ENCODE peak calls at places on chromosomes 16 and 17, in nine cellular contexts. One of them, this sample, is unnamed.

GRCh38 chr17:76697702-76698465 is 12.9 kb downstream of the MXRA7 start:
- DNase-seq in fibroblast of the aortic adventitia: peak
- DNase-seq in adrenal gland: no peak
- DNase-seq in fibroblast of pulmonary artery: peak
- DNase-seq in GM12864: no peak
- DNase-seq in Caco-2: no peak
- DNase-seq in osteoblast: peak
- DNase-seq in A549: no peak
- DNase-seq in kidney epithelial cell: no peak
- DNase-seq in this sample: no peak

GRCh38 chr16:2210009-2210332 is 692 bp downstream of the BRICD5 start:
- DNase-seq in fibroblast of the aortic adventitia: no peak
- DNase-seq in adrenal gland: no peak
- DNase-seq in fibroblast of pulmonary artery: no peak
- DNase-seq in GM12864: no peak
- DNase-seq in Caco-2: no peak
- DNase-seq in osteoblast: no peak
- DNase-seq in A549: no peak
- DNase-seq in kidney epithelial cell: no peak
- DNase-seq in this sample: no peak

GRCh38 chr17:6768447-6768846 is 7.6 kb upstream of the FBXO39 start:
- DNase-seq in fibroblast of the aortic adventitia: no peak
- DNase-seq in adrenal gland: no peak
- DNase-seq in fibroblast of pulmonary artery: no peak
- DNase-seq in GM12864: no peak
- DNase-seq in Caco-2: no peak
- DNase-seq in osteoblast: no peak
- DNase-seq in A549: no peak
- DNase-seq in kidney epithelial cell: no peak
- DNase-seq in this sample: no peak

GRCh38 chr16:30372725-30373124 is 1.9 kb upstream of the MYL11 start:
- DNase-seq in fibroblast of the aortic adventitia: no peak
- DNase-seq in adrenal gland: no peak
- DNase-seq in fibroblast of pulmonary artery: no peak
- DNase-seq in GM12864: no peak
- DNase-seq in Caco-2: no peak
- DNase-seq in osteoblast: peak
- DNase-seq in A549: no peak
- DNase-seq in kidney epithelial cell: no peak
- DNase-seq in this sample: no peak

GRCh38 chr17:76266244-76266938 is 1.2 kb downstream of the UBALD2 start:
- DNase-seq in fibroblast of the aortic adventitia: peak
- DNase-seq in adrenal gland: no peak
- DNase-seq in fibroblast of pulmonary artery: peak
- DNase-seq in GM12864: no peak
- DNase-seq in Caco-2: no peak
- DNase-seq in osteoblast: peak
- DNase-seq in A549: no peak
- DNase-seq in kidney epithelial cell: no peak
- DNase-seq in this sample: no peak

GRCh38 chr16:27313422-27314160 is at the start of gene IL4R:
- DNase-seq in fibroblast of the aortic adventitia: peak
- DNase-seq in adrenal gland: peak
- DNase-seq in fibroblast of pulmonary artery: peak
- DNase-seq in GM12864: no peak
- DNase-seq in Caco-2: peak
- DNase-seq in osteoblast: peak
- DNase-seq in A549: peak
- DNase-seq in kidney epithelial cell: peak
- DNase-seq in this sample: no peak

GRCh38 chr17:44587339-44587738 is 30.1 kb downstream of the FZD2 start:
- DNase-seq in fibroblast of the aortic adventitia: peak
- DNase-seq in adrenal gland: peak
- DNase-seq in fibroblast of pulmonary artery: peak
- DNase-seq in GM12864: no peak
- DNase-seq in Caco-2: peak
- DNase-seq in osteoblast: peak
- DNase-seq in A549: peak
- DNase-seq in kidney epithelial cell: peak
- DNase-seq in this sample: peak

GRCh38 chr16:77298638-77299360 is 99.6 kb downstream of the SYCE1L start:
- DNase-seq in fibroblast of the aortic adventitia: peak
- DNase-seq in adrenal gland: no peak
- DNase-seq in fibroblast of pulmonary artery: peak
- DNase-seq in GM12864: no peak
- DNase-seq in Caco-2: peak
- DNase-seq in osteoblast: no peak
- DNase-seq in A549: peak
- DNase-seq in kidney epithelial cell: peak
- DNase-seq in this sample: peak

GRCh38 chr17:64658931-64659330 is 3.2 kb downstream of the SMURF2 start:
- DNase-seq in fibroblast of the aortic adventitia: peak
- DNase-seq in adrenal gland: no peak
- DNase-seq in fibroblast of pulmonary artery: peak
- DNase-seq in GM12864: no peak
- DNase-seq in Caco-2: no peak
- DNase-seq in osteoblast: no peak
- DNase-seq in A549: peak
- DNase-seq in kidney epithelial cell: no peak
- DNase-seq in this sample: no peak

DNA sequence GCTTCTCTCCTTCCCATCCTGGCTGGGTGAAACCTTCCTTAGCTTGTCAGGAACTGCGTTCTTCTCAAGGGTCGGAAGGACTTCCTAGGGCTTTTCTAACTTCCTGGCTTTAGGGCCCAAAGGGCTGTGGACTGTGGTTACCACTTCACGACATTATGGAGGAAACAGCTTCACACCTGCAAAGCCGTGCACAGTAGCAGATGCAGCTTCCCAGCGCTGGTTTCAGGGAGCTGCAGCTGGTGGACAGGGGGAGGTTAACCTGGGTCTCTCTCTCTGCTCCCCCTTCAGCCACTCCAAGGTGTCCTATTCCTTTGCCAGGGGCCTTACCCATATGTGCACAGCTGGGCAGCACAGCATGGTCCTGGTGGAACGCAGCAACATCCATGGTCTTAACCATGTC is 155.8 kb upstream of the CDC42EP4 start:
- DNase-seq in fibroblast of the aortic adventitia: no peak
- DNase-seq in adrenal gland: no peak
- DNase-seq in fibroblast of pulmonary artery: no peak
- DNase-seq in GM12864: no peak
- DNase-seq in Caco-2: no peak
- DNase-seq in osteoblast: no peak
- DNase-seq in A549: no peak
- DNase-seq in kidney epithelial cell: no peak
- DNase-seq in this sample: no peak
- TF ChIP-seq CTCF in fibroblast of the aortic adventitia: no peak
- TF ChIP-seq CTCF in adrenal gland: no peak
- TF ChIP-seq CTCF in fibroblast of pulmonary artery: no peak
- TF ChIP-seq CTCF in GM12864: no peak
- TF ChIP-seq CTCF in Caco-2: no peak
- TF ChIP-seq CTCF in osteoblast: no peak
- TF ChIP-seq CTCF in A549: no peak
- TF ChIP-seq CTCF in kidney epithelial cell: no peak
- TF ChIP-seq CTCF in this sample: no peak

GRCh38 chr16:10558746-10559641 is 21.4 kb downstream of the EMP2 start:
- DNase-seq in fibroblast of the aortic adventitia: peak
- DNase-seq in adrenal gland: peak
- DNase-seq in fibroblast of pulmonary artery: peak
- DNase-seq in GM12864: no peak
- DNase-seq in Caco-2: no peak
- DNase-seq in osteoblast: peak
- DNase-seq in A549: no peak
- DNase-seq in kidney epithelial cell: no peak
- DNase-seq in this sample: no peak
- H3K4me3 ChIP-seq in fibroblast of the aortic adventitia: peak
- H3K4me3 ChIP-seq in adrenal gland: no peak
- H3K4me3 ChIP-seq in fibroblast of pulmonary artery: no peak
- H3K4me3 ChIP-seq in GM12864: no peak
- H3K4me3 ChIP-seq in Caco-2: no peak
- H3K4me3 ChIP-seq in osteoblast: peak
- H3K4me3 ChIP-seq in A549: no peak
- H3K4me3 ChIP-seq in kidney epithelial cell: no peak
- H3K4me3 ChIP-seq in this sample: no peak

GRCh38 chr16:87345721-87346424 is 28.7 kb upstream of the C16orf95 start:
- DNase-seq in fibroblast of the aortic adventitia: no peak
- DNase-seq in adrenal gland: no peak
- DNase-seq in fibroblast of pulmonary artery: no peak
- DNase-seq in GM12864: no peak
- DNase-seq in Caco-2: no peak
- DNase-seq in osteoblast: no peak
- DNase-seq in A549: no peak
- DNase-seq in kidney epithelial cell: no peak
- DNase-seq in this sample: no peak

GRCh38 chr16:87350031-87350430 is 32.8 kb upstream of the C16orf95 start:
- DNase-seq in fibroblast of the aortic adventitia: no peak
- DNase-seq in adrenal gland: no peak
- DNase-seq in fibroblast of pulmonary artery: no peak
- DNase-seq in GM12864: no peak
- DNase-seq in Caco-2: no peak
- DNase-seq in osteoblast: peak
- DNase-seq in A549: no peak
- DNase-seq in kidney epithelial cell: no peak
- DNase-seq in this sample: no peak

GRCh38 chr16:87348616-87349157 is 31.5 kb upstream of the C16orf95 start:
- DNase-seq in fibroblast of the aortic adventitia: no peak
- DNase-seq in adrenal gland: no peak
- DNase-seq in fibroblast of pulmonary artery: no peak
- DNase-seq in GM12864: no peak
- DNase-seq in Caco-2: no peak
- DNase-seq in osteoblast: peak
- DNase-seq in A549: no peak
- DNase-seq in kidney epithelial cell: no peak
- DNase-seq in this sample: no peak

GRCh38 chr16:87346517-87347060 is 29.4 kb upstream of the C16orf95 start:
- DNase-seq in fibroblast of the aortic adventitia: no peak
- DNase-seq in adrenal gland: no peak
- DNase-seq in fibroblast of pulmonary artery: no peak
- DNase-seq in GM12864: no peak
- DNase-seq in Caco-2: no peak
- DNase-seq in osteoblast: no peak
- DNase-seq in A549: no peak
- DNase-seq in kidney epithelial cell: no peak
- DNase-seq in this sample: no peak

DNA sequence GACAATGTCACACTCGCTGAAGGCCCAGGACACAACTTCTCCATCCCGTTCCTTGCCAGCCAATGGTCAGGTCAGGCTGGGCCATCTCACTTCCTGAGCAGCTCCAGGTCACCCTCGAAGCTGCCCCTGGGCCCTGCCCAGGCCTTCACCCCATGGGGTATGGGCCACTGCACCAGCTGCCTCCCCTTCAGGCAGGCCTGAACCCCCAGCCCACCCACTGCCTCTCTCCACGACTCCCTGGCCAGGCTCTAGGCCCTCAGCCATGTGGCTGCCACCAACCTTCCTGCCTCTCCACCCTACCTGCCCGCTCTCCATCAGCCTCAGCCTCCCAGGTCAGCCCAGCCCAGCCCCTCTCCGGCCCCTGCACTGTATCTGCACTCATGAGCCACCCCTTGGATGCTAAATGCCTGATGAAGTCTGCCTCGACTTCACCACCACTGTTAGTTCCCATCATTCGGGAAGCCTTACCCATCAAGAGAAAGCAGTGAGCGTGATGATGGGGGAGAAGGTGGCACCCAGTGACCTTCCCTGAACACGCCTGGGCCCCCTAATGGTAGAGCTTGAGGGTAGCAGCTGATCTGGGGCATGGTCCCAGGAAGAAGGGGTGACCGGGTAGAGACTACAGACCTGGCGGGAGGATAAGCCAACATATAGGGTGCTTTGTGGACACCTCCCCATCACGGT is 30.9 kb upstream of the C16orf95 start:
- DNase-seq in fibroblast of the aortic adventitia: no peak
- DNase-seq in adrenal gland: no peak
- DNase-seq in fibroblast of pulmonary artery: no peak
- DNase-seq in GM12864: no peak
- DNase-seq in Caco-2: no peak
- DNase-seq in osteoblast: peak
- DNase-seq in A549: no peak
- DNase-seq in kidney epithelial cell: no peak
- DNase-seq in this sample: no peak
- TF ChIP-seq CTCF in fibroblast of the aortic adventitia: no peak
- TF ChIP-seq CTCF in adrenal gland: no peak
- TF ChIP-seq CTCF in fibroblast of pulmonary artery: no peak
- TF ChIP-seq CTCF in GM12864: peak
- TF ChIP-seq CTCF in Caco-2: no peak
- TF ChIP-seq CTCF in osteoblast: no peak
- TF ChIP-seq CTCF in A549: no peak
- TF ChIP-seq CTCF in kidney epithelial cell: no peak
- TF ChIP-seq CTCF in this sample: no peak

GRCh38 chr16:89573826-89574680 is 1.5 kb upstream of the CPNE7 start:
- DNase-seq in fibroblast of the aortic adventitia: no peak
- DNase-seq in adrenal gland: no peak
- DNase-seq in fibroblast of pulmonary artery: no peak
- DNase-seq in GM12864: no peak
- DNase-seq in Caco-2: no peak
- DNase-seq in osteoblast: no peak
- DNase-seq in A549: no peak
- DNase-seq in kidney epithelial cell: no peak
- DNase-seq in this sample: no peak

GRCh38 chr16:89576173-89577054 is 856 bp downstream of the CPNE7 start:
- DNase-seq in fibroblast of the aortic adventitia: no peak
- DNase-seq in adrenal gland: no peak
- DNase-seq in fibroblast of pulmonary artery: no peak
- DNase-seq in GM12864: no peak
- DNase-seq in Caco-2: no peak
- DNase-seq in osteoblast: no peak
- DNase-seq in A549: no peak
- DNase-seq in kidney epithelial cell: no peak
- DNase-seq in this sample: no peak

GRCh38 chr16:89572478-89573205 is 2.9 kb upstream of the CPNE7 start:
- DNase-seq in fibroblast of the aortic adventitia: no peak
- DNase-seq in adrenal gland: no peak
- DNase-seq in fibroblast of pulmonary artery: no peak
- DNase-seq in GM12864: no peak
- DNase-seq in Caco-2: no peak
- DNase-seq in osteoblast: no peak
- DNase-seq in A549: no peak
- DNase-seq in kidney epithelial cell: no peak
- DNase-seq in this sample: no peak

GRCh38 chr16:89575247-89576172 is at the start of gene CPNE7:
- DNase-seq in fibroblast of the aortic adventitia: no peak
- DNase-seq in adrenal gland: no peak
- DNase-seq in fibroblast of pulmonary artery: no peak
- DNase-seq in GM12864: no peak
- DNase-seq in Caco-2: no peak
- DNase-seq in osteoblast: peak
- DNase-seq in A549: peak
- DNase-seq in kidney epithelial cell: no peak
- DNase-seq in this sample: no peak

DNA sequence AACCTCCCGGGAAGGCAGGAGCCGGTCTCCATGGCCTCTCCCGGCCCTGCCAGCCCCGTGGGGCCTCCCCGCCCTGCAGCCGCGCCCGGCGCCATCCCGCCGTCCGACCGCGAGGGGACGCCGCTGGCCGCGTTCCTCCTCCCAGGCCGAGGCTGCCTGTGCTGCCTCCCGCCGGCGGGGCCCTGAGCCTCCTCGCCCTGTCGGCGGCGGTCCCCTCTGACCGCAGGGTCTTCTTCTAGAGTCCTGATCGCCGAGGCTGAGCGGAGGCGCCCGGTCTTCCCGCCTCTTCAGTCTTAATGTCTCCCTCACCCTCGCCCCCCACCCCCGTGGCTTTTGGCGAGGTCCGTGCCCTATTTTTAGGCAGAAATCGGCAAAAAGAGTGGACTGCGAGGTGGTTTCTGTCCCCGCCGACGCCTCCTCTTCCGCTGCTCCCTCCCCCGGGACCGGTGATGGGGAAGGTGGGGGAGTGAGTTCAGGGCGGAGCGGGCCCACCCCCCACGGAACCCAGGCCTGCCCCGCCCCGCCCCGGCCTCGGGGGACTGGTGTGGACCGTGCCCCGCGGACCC is 794 bp upstream of the CPNE7 start:
- DNase-seq in fibroblast of the aortic adventitia: peak
- DNase-seq in adrenal gland: peak
- DNase-seq in fibroblast of pulmonary artery: peak
- DNase-seq in GM12864: no peak
- DNase-seq in Caco-2: no peak
- DNase-seq in osteoblast: peak
- DNase-seq in A549: peak
- DNase-seq in kidney epithelial cell: no peak
- DNase-seq in this sample: no peak
- H3K4me3 ChIP-seq in fibroblast of the aortic adventitia: peak
- H3K4me3 ChIP-seq in adrenal gland: no peak
- H3K4me3 ChIP-seq in fibroblast of pulmonary artery: peak
- H3K4me3 ChIP-seq in GM12864: peak
- H3K4me3 ChIP-seq in Caco-2: peak
- H3K4me3 ChIP-seq in osteoblast: peak
- H3K4me3 ChIP-seq in A549: peak
- H3K4me3 ChIP-seq in kidney epithelial cell: peak
- H3K4me3 ChIP-seq in this sample: peak